ENCODE peak calls at places on chromosomes 16 and 17, in four cellular contexts. O, K, W and D are unnamed samples.
A peak's percentile ranks its signal among the peaks of the same experiment; 100 is the strongest.

GRCh38 chr16:50847166-50847565 is 105.3 kb downstream of the CYLD start:
- DNase-seq in O (no peak), K (no peak), W (no peak), D (no peak)

GRCh38 chr16:88473666-88474534 is 20.8 kb downstream of the ZFPM1 start:
- DNase-seq in O (no peak), K (no peak), W (no peak), D (no peak)

GRCh38 chr17:29838961-29839360 is 91.1 kb downstream of the SSH2 start:
- DNase-seq in O (peak; percentile 86), K (no peak), W (peak; percentile 48), D (no peak)

GRCh38 chr17:55356440-55357328 is 65.0 kb downstream of the MMD start:
- DNase-seq in O (peak; percentile 83), K (peak; percentile 84), W (peak; percentile 74), D (peak; percentile 85)

GRCh38 chr16:66299349-66299748 is 67.1 kb upstream of the CDH5 start:
- DNase-seq in O (no peak), K (no peak), W (no peak), D (no peak)

GRCh38 chr16:13168091-13168572 is 266.7 kb downstream of the SHISA9 start:
- DNase-seq in O (peak; percentile 55), K (no peak), W (no peak), D (peak; percentile 54)

GRCh38 chr17:70230883-70231282 is 61.6 kb downstream of the KCNJ2 start:
- DNase-seq in O (no peak), K (no peak), W (peak; percentile 5), D (no peak)

GRCh38 chr17:78172284-78173024 is 4.1 kb downstream of the SYNGR2 start:
- DNase-seq in O (no peak), K (no peak), W (no peak), D (peak; percentile 48)

GRCh38 chr16:5046914-5047313 is 13.2 kb upstream of the NAGPA start:
- DNase-seq in O (no peak), K (no peak), W (no peak), D (no peak)

GRCh38 chr17:61638087-61638486 is 47.1 kb upstream of the NACA2 start:
- DNase-seq in O (no peak), K (no peak), W (no peak), D (no peak)

GRCh38 chr17:13540546-13540945 is 61.2 kb downstream of the HS3ST3A1 start:
- DNase-seq in O (no peak), K (no peak), W (peak; percentile 43), D (no peak)

DNA sequence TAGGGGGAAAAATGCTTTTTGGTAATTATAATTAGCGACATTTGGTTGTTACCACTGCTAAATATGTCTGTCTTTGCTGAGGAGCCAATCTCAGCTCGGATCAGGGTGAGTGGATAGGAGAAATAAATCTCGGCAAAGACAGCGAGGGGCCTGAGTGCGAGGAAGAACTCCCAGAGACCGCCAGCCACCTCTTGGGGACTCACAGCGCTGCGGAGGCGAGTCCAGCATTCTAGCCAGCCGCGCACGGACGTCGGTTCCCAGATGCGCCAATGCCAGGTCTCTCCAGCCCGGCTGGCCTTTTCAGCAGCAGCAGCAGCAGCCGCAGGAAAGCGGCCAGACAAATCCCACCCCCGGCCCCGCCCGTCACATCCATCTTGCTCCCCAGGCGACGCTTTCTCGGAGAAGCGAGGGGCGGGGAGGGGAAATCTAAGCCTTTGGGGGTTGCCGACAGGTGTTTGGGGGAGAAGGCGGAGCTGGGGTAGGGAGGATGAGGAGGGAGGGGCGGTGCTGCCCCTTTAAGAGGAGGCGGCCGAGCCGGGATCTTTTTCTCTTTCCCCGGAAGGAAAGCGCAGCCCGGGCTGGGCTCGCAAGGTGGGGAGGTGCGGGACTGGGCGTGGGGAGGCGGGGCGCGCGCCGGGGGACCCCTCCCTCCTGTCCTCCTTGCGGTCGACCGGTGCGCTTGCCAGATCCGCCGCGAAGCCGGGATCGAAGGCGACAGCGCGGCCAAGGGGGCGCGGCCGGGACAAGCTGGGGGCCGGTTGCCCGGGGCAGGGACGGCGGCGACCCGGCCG is at the start of gene ITGA3:
- DNase-seq in O (peak; percentile 92), K (peak; percentile 98), W (peak; percentile 96), D (peak; percentile 78)
- TF ChIP-seq EZH2phosphoT487 in O (no peak), K (no peak), W (no peak), D (no peak)

DNA sequence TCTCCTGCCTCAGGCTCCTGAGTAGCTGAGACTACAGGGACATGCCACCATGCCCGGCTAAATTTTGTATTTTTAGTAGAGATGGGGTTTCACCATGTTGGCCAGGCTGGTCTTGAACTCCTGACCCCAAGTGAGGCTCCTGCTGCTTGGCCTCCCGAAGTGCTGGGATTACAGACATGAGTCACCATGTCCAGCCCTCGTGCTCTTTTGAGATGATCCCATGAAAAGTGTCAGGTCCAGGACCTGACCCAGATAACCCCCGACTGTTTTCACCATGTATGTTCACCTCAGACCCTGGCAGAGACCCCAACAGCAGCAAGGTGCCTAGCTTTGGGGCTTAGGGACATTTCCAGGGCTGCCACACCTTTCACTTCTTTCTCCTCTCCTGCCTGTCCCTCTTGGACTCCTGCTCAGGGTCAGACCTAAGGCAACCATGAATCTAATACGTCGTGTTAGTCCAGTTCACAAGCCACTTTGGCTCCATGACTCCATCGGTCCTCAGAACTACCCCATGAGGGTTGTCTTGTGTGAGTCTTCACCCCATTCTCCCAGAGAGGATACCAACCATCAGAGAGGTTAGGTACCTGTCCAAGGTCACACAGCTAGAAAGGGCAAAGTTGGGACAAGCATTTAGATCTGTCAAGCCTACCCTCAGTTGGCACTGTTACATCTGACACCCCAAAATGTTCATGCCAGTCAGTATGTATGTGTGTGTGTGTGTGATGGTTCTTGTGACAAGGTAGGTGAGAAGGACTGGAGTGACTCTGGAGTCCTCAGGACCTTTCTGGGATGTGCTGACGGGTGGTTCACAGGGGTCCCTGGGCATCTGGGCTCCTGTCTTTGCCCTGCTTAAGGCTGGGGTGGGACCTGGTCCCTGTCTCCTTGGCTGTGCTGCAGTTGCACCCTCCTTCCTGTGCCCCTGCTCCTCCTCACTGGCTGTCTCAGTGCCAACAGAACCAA is 23.1 kb upstream of the MAP3K14 start:
- DNase-seq in O (no peak), K (no peak), W (peak; percentile 27), D (no peak)
- H3K4me2 ChIP-seq in O (no peak overlapping the region), K (peak overlapping the region; percentile 30), W (no peak overlapping the region), D (no peak overlapping the region)

DNA sequence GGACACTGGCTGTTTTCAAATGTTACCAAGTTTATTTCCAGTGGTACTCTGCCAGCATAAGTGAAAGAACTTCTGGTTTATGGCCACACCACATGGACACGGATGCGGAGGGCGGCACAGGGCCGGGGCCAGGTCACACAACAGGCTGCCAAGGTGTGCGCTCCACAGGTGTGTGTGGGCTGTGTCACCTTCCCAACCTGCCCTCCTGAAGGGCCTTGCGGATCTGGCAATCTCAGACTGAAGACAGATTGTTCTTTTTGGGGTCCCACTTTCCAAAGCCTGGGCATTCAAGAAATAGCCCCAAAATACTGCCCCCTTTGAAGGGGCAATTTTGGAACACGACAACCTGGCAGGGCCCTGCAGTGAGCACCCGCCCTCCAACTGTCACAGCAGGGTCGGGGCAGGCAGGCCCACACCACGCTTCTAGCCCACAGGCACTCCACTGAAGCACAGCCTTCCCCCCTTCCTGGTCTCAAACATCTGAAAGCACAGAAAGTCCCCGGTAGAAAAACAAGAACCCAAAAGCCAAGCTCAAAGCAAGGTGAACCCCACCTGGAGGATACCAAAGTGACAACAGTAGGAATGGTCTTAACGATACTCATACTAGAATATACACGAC is 3.5 kb downstream of the CSNK1D start:
- DNase-seq in O (no peak), K (no peak), W (no peak), D (no peak)
- H4K20me1 ChIP-seq in O (peaks cover 77% of the 10 kb centered on the region), K (peaks cover 42% of the 10 kb centered on the region), W (peaks cover 48% of the 10 kb centered on the region), D (peaks cover 24% of the 10 kb centered on the region)

DNA sequence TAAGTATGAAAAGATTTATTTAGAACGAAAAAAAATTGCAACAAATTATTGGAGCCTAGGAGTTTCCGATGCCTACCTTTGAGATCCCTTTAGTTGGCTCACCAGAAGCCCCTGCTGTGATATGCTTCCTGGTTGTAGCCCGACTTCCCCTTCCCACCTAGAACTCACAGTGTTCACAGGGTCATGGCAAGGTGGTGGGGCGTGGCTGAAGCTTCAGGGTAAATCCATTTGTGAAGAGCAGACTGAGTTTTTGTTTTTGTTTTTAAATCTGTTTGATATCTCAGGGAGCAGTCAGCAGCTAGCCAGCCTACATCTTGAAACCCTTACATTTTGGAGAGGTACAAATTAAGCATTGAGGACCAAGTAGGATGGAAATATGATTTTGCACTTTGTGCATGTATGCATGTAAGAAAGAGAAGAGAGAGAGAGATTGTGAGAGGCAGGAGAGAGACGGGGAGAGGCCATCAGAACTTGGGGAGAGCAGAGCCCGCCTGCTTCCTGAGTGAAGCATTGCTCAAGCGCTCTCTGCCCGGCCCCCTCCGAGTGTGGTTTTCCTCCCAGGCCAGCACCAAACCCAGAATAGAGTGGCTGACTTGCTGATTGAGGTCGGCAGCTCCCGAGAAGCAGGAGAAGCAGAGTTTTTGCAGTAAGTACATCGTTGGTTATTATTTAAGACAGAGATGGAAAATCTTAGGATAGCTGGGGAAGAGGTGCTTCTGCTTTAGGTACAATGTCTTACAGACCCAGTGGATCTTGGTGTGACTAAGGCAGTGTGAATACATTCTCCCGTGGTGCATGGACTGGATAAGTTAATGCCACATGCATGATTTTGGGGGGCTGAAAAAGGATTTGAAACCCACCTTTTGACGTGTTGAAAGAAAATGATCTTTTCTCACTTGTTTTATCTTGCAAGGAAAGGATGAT is 64.2 kb downstream of the SPECC1 start:
- DNase-seq in O (no peak), K (no peak), W (no peak), D (no peak)
- TF ChIP-seq EZH2phosphoT487 in O (no peak), K (no peak), W (no peak), D (no peak)

GRCh38 chr17:43021739-43022512 is at the start of gene VAT1:
- DNase-seq in O (peak; percentile 92), K (peak; percentile 46), W (peak; percentile 90), D (peak; percentile 71)

GRCh38 chr17:43020030-43020621 is 2.1 kb downstream of the VAT1 start:
- DNase-seq in O (no peak), K (no peak), W (no peak), D (no peak)

GRCh38 chr17:43018932-43019331 is 3.3 kb downstream of the VAT1 start:
- DNase-seq in O (no peak), K (no peak), W (peak; percentile 24), D (no peak)

GRCh38 chr17:43019418-43019817 is 2.8 kb downstream of the VAT1 start:
- DNase-seq in O (no peak), K (no peak), W (peak; percentile 65), D (no peak)

GRCh38 chr17:43020789-43021738 is 1.1 kb downstream of the VAT1 start:
- DNase-seq in O (peak; percentile 64), K (no peak), W (peak; percentile 89), D (peak; percentile 58)
- H3K4me2 ChIP-seq in O (peak overlapping the region; percentile 94), K (peak overlapping the region; percentile 99), W (peak overlapping the region; percentile 80), D (peak overlapping the region; percentile 82)

GRCh38 chr16:25007284-25007984 is 7.7 kb downstream of the ARHGAP17 start:
- DNase-seq in O (no peak), K (no peak), W (peak; percentile 75), D (no peak)

GRCh38 chr16:25010542-25010941 is 4.6 kb downstream of the ARHGAP17 start:
- DNase-seq in O (no peak), K (no peak), W (no peak), D (no peak)

GRCh38 chr16:25005445-25006306 is 9.5 kb downstream of the ARHGAP17 start:
- DNase-seq in O (no peak), K (no peak), W (peak; percentile 79), D (no peak)

GRCh38 chr16:25009822-25010221 is 5.3 kb downstream of the ARHGAP17 start:
- DNase-seq in O (no peak), K (no peak), W (peak; percentile 36), D (no peak)

DNA sequence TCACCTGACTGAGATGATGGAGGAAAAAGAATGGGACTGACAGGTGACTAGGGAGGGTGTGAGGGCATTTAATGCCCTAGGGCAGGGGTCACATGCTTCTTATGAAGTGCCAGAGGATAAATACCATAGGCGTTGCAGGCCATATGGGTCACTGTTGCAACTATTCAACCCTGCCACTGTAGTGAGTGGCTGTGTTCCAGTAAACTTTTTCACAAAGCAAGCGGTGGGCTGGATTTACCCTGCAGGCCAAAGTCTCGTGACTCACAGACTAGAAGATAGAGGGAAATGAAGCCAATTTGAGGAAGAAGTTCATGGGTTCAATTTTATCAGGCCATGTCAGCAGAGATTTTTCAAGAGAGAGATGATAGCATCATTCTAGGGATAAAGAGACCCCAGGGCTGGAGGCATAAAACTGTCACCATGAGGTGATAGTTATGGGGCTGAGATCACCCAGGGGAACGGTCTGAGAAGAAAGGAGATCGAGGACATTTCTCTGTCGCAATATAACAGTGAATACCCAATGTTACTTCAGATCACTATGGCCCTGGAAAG is 8.6 kb downstream of the ARHGAP17 start:
- DNase-seq in O (no peak), K (no peak), W (peak; percentile 88), D (no peak)
- H4K20me1 ChIP-seq in O (peaks cover 97% of the 10 kb centered on the region), K (no peaks in the 10 kb centered on the region), W (peaks cover 4% of the 10 kb centered on the region), D (peaks cover 11% of the 10 kb centered on the region)